ENCODE peak calls at places on chromosomes 1 and 21, in eight cellular contexts. B is AG04449, E is hepatocyte, H is K562, Z is brain microvascular endothelial cell, U is stomach, D is dorsolateral prefrontal cortex, Y is gastrocnemius medialis. F is an unnamed sample.
A peak's percentile ranks its signal among the peaks of the same experiment; 100 is the strongest.

GRCh38 chr21:36115138-36115710 is 19.7 kb upstream of the CBR3 start:
- DNase-seq in E (no peak), U (no peak), Y (no peak), Z (no peak), B (no peak), D (no peak), H (no peak), F (no peak)

GRCh38 chr1:192443616-192444015 is 126.8 kb downstream of the RGS21 start:
- DNase-seq in E (no peak), H (no peak), Z (no peak), B (no peak), Y (no peak), U (no peak), D (no peak), F (no peak)

GRCh38 chr1:236063919-236064673 is 794 bp downstream of the NID1 start:
- DNase-seq in H (no peak), Z (peak; percentile 63), B (no peak), Y (peak; percentile 31), D (no peak), E (peak; percentile 76), U (peak; percentile 64), F (no peak)

GRCh38 chr21:37363936-37364335 is 2.6 kb upstream of the DYRK1A start:
- DNase-seq in E (no peak), D (no peak), Z (no peak), H (no peak), Y (no peak), B (no peak), U (no peak), F (no peak)

GRCh38 chr1:78073441-78073840 is 27.7 kb downstream of the GIPC2 start:
- DNase-seq in H (no peak), Z (no peak), B (no peak), Y (no peak), U (no peak), E (no peak), D (no peak), F (no peak)

GRCh38 chr1:6359568-6360496 is 33.7 kb downstream of the ACOT7 start:
- DNase-seq in D (no peak), Y (no peak), B (no peak), E (peak; percentile 91), H (peak; percentile 50), Z (peak; percentile 60), U (peak; percentile 88), F (peak; percentile 19)

GRCh38 chr1:1089731-1090423 is 15.8 kb upstream of the RNF223 start:
- DNase-seq in Y (peak; percentile 7), H (no peak), E (no peak), Z (no peak), D (no peak), U (no peak), B (no peak), F (no peak)

GRCh38 chr1:208252126-208252853 is 8.1 kb upstream of the PLXNA2 start:
- DNase-seq in U (no peak), E (peak; percentile 50), Z (no peak), H (peak; percentile 59), Y (no peak), B (no peak), D (no peak), F (no peak)

GRCh38 chr1:46489169-46489637 is 433 bp upstream of the DMBX1 start:
- DNase-seq in Z (no peak), U (no peak), H (peak; percentile 51), Y (no peak), E (peak; percentile 34), B (no peak), D (no peak), F (no peak)
- H3K4me3 ChIP-seq in Z (no peak overlapping the region), U (peak overlapping the region; percentile 33), H (peak overlapping the region; percentile 52), Y (peak overlapping the region; percentile 39), E (no peak overlapping the region), B (no peak overlapping the region), D (peak overlapping the region; percentile 20), F (peak overlapping the region; percentile 47)

GRCh38 chr1:155531624-155532023 is 31.0 kb downstream of the ASH1L start:
- DNase-seq in H (no peak), E (peak; percentile 5), Y (no peak), D (no peak), U (no peak), Z (no peak), B (no peak), F (no peak)

GRCh38 chr1:155526356-155526755 is 36.2 kb downstream of the ASH1L start:
- DNase-seq in U (no peak), E (no peak), D (no peak), Y (no peak), B (no peak), Z (no peak), H (no peak), F (no peak)

GRCh38 chr1:155529109-155529508 is 33.5 kb downstream of the ASH1L start:
- DNase-seq in Y (no peak), Z (no peak), U (no peak), H (no peak), D (no peak), B (no peak), E (no peak), F (no peak)

GRCh38 chr1:155527672-155528071 is 34.9 kb downstream of the ASH1L start:
- DNase-seq in B (no peak), H (no peak), Y (no peak), D (no peak), U (no peak), Z (peak; percentile 24), E (no peak), F (no peak)

GRCh38 chr1:155529929-155530328 is 32.7 kb downstream of the ASH1L start:
- DNase-seq in U (no peak), E (no peak), H (no peak), Y (no peak), Z (no peak), B (no peak), D (no peak), F (no peak)
- H3K4me3 ChIP-seq in U (no peak overlapping the region), E (no peak overlapping the region), H (no peak overlapping the region), Y (no peak overlapping the region), Z (no peak overlapping the region), B (no peak overlapping the region), D (no peak overlapping the region), F (no peak overlapping the region)

GRCh38 chr1:40665335-40666171 is at the start of gene RIMS3:
- DNase-seq in Y (peak; percentile 42), D (peak; percentile 74), Z (peak; percentile 10), B (no peak), E (peak; percentile 87), H (peak; percentile 98), U (peak; percentile 83), F (no peak)

GRCh38 chr1:40664167-40664537 is 1.3 kb downstream of the RIMS3 start:
- DNase-seq in E (no peak), D (no peak), Z (no peak), H (no peak), Y (no peak), U (no peak), B (no peak), F (no peak)

GRCh38 chr1:40662864-40663263 is 2.6 kb downstream of the RIMS3 start:
- DNase-seq in Y (no peak), H (no peak), U (no peak), D (no peak), E (no peak), Z (no peak), B (no peak), F (no peak)

GRCh38 chr1:40663324-40664166 is 1.9 kb downstream of the RIMS3 start:
- DNase-seq in Y (no peak), D (no peak), E (no peak), H (no peak), Z (no peak), B (no peak), U (no peak), F (no peak)

GRCh38 chr1:40664791-40665190 is 691 bp downstream of the RIMS3 start:
- DNase-seq in Z (no peak), E (no peak), H (no peak), D (no peak), U (no peak), Y (no peak), B (no peak), F (no peak)
- H3K4me3 ChIP-seq in Z (no peak overlapping the region), E (no peak overlapping the region), H (no peak overlapping the region), D (peak overlapping the region; percentile 65), U (peak overlapping the region; percentile 81), Y (peak overlapping the region; percentile 48), B (no peak overlapping the region), F (no peak overlapping the region)

GRCh38 chr1:32869844-32870614 is 683 bp downstream of the FNDC5 start:
- DNase-seq in H (no peak), D (no peak), U (no peak), Y (peak; percentile 11), Z (no peak), E (no peak), B (no peak), F (no peak)

GRCh38 chr1:32871364-32872188 is 864 bp upstream of the FNDC5 start:
- DNase-seq in U (no peak), Z (no peak), H (no peak), B (no peak), D (no peak), E (no peak), Y (peak; percentile 29), F (no peak)

GRCh38 chr1:32868806-32869455 is 1.8 kb downstream of the FNDC5 start:
- DNase-seq in Z (no peak), U (no peak), H (no peak), B (no peak), E (no peak), Y (no peak), D (no peak), F (no peak)

GRCh38 chr1:32872189-32872898 is 1.6 kb upstream of the FNDC5 start:
- DNase-seq in U (peak; percentile 74), E (peak; percentile 85), D (peak; percentile 74), B (no peak), H (peak; percentile 75), Z (peak; percentile 31), Y (peak; percentile 48), F (no peak)

DNA sequence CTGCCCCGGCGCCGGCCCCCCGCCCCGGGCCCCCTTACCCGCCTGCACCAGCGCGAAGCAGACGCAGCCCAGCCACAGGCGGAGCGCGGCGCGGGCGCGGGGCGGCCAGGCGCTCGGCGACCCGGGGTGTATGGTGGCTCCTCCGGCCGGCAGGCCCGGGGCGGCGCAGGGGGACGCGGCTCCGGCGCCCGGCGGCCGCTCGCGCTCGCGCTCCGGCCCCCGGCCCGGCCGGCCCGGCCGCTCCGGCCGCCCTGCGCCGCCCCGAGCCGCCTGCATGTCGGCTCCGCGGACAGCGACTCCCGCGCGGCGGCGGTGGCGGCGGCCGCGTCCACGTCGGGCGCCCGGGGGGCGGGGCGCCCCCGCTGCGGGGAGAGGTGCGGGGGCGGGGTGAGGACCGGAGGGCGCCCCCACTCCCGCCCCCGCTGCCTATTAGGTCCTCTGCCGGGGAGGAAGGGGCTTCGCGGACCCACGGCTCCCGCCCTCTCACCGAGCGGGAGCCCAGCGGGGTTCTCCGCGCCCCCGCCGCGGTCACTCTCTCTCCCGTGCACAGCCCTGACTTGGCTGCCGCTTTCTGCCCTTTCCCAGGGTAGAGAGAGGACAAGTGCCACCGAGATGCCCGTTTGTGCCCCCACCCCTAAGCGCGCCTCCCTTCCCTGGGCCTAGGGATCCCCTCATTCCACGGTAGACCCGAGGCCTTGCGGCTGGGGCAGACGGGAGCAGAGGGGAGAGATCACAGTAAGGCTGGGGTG is at the start of gene FNDC5:
- DNase-seq in D (no peak), E (peak; percentile 70), B (no peak), U (no peak), Y (no peak), Z (no peak), H (peak; percentile 83), F (no peak)
- H3K4me3 ChIP-seq in D (peak within 1 kb of the TSS; percentile 38), E (peak within 1 kb of the TSS; percentile 37), B (peak within 1 kb of the TSS; percentile 54), U (peak within 1 kb of the TSS; percentile 55), Y (peak within 1 kb of the TSS; percentile 55), Z (peak within 1 kb of the TSS; percentile 47), H (peak within 1 kb of the TSS; percentile 28), F (peak within 1 kb of the TSS; percentile 45)

GRCh38 chr21:29235714-29236197 is 63.0 kb upstream of the BACH1 start:
- DNase-seq in B (no peak), Y (no peak), D (no peak), H (no peak), E (no peak), Z (no peak), U (no peak), F (no peak)
- H3K4me3 ChIP-seq in B (no peak overlapping the region), Y (no peak overlapping the region), D (no peak overlapping the region), H (no peak overlapping the region), E (no peak overlapping the region), Z (no peak overlapping the region), U (no peak overlapping the region), F (no peak overlapping the region)